ENCODE peak calls at places on chromosomes 13 and 19, in six cellular contexts. H is ELF-1; P is midbrain; M is CD4-positive, alpha-beta T cell; O is activated CD8-positive, alpha-beta memory T cell treated with anti-CD3 and anti-CD28 coated beads for 1 hour; Q is HFFc6. E is an unnamed sample.

GRCh38 chr13:33033361-33033812 is 17.2 kb downstream of the KL start:
- DNase-seq in H (peak; percentile 11), P (no peak), M (no peak), O (no peak), Q (no peak), E (no peak)

GRCh38 chr13:113654591-113655357 is 3.2 kb downstream of the ATP4B start:
- DNase-seq in H (no peak), P (no peak), M (no peak), O (no peak), Q (no peak), E (no peak)

GRCh38 chr13:23378009-23378632 is 55.4 kb downstream of the SACS start:
- DNase-seq in H (no peak), P (peak; percentile 37), M (peak; percentile 14), O (peak; percentile 35), Q (peak; percentile 99), E (no peak)

GRCh38 chr13:97004096-97004876 is 10.0 kb upstream of the OXGR1 start:
- DNase-seq in H (peak; percentile 7), P (no peak), M (no peak), O (no peak), Q (no peak), E (no peak)

GRCh38 chr19:54536956-54537355 is 34.3 kb downstream of the LAIR2 start:
- DNase-seq in H (no peak), P (no peak), M (no peak), O (no peak), Q (no peak), E (no peak)

GRCh38 chr13:91406619-91407018 is 8.2 kb downstream of the GPC5 start:
- DNase-seq in H (peak; percentile 74), P (peak; percentile 43), M (no peak), O (no peak), Q (peak; percentile 9), E (peak; percentile 4)

GRCh38 chr13:42279080-42279479 is 7.1 kb downstream of the AKAP11 start:
- DNase-seq in H (no peak), P (no peak), M (no peak), O (no peak), Q (no peak), E (no peak)

GRCh38 chr13:87810391-87810801 is 139.2 kb downstream of the SLITRK5 start:
- DNase-seq in H (peak; percentile 56), P (no peak), M (no peak), O (no peak), Q (no peak), E (no peak)

GRCh38 chr13:91400094-91400462 is 1.7 kb downstream of the GPC5 start:
- DNase-seq in H (peak; percentile 3), P (peak; percentile 18), M (no peak), O (no peak), Q (no peak), E (no peak)

GRCh38 chr19:16315825-16316505 is 8.7 kb upstream of the KLF2 start:
- DNase-seq in H (no peak), P (no peak), M (no peak), O (no peak), Q (peak; percentile 98), E (no peak)